ENCODE peak calls at places on chromosomes 2 and 18, in six cellular contexts. One of them, this sample, is unnamed.

GRCh38 chr2:178395295-178395694 is 55.7 kb downstream of the PRKRA start:
- DNase-seq in thoracic aorta: no peak
- DNase-seq in lung: no peak
- DNase-seq in kidney: no peak
- DNase-seq in adrenal gland: no peak
- DNase-seq in heart left ventricle: no peak
- DNase-seq in this sample: no peak

GRCh38 chr2:238744951-238745350 is 102.9 kb upstream of the TWIST2 start:
- DNase-seq in kidney: no peak
- DNase-seq in heart left ventricle: no peak
- DNase-seq in thoracic aorta: no peak
- DNase-seq in adrenal gland: no peak
- DNase-seq in lung: peak; percentile 20
- DNase-seq in this sample: no peak

GRCh38 chr2:67455219-67456142 is 58.3 kb downstream of the ETAA1 start:
- DNase-seq in heart left ventricle: no peak
- DNase-seq in thoracic aorta: no peak
- DNase-seq in kidney: no peak
- DNase-seq in adrenal gland: no peak
- DNase-seq in lung: no peak
- DNase-seq in this sample: no peak

GRCh38 chr2:24409700-24410556 is 49.6 kb upstream of the ITSN2 start:
- DNase-seq in adrenal gland: peak; percentile 28
- DNase-seq in lung: peak; percentile 29
- DNase-seq in kidney: no peak
- DNase-seq in heart left ventricle: no peak
- DNase-seq in thoracic aorta: no peak
- DNase-seq in this sample: peak; percentile 39

GRCh38 chr2:229176136-229176535 is 95.0 kb downstream of the PID1 start:
- DNase-seq in heart left ventricle: no peak
- DNase-seq in thoracic aorta: no peak
- DNase-seq in adrenal gland: no peak
- DNase-seq in kidney: no peak
- DNase-seq in lung: no peak
- DNase-seq in this sample: no peak

GRCh38 chr2:65366595-65367125 is 65.7 kb downstream of the SPRED2 start:
- DNase-seq in adrenal gland: peak; percentile 42
- DNase-seq in thoracic aorta: peak; percentile 23
- DNase-seq in heart left ventricle: no peak
- DNase-seq in lung: peak; percentile 44
- DNase-seq in kidney: no peak
- DNase-seq in this sample: peak; percentile 77

GRCh38 chr2:192578780-192579179 is 384.0 kb upstream of the TMEFF2 start:
- DNase-seq in adrenal gland: no peak
- DNase-seq in kidney: no peak
- DNase-seq in heart left ventricle: no peak
- DNase-seq in lung: no peak
- DNase-seq in thoracic aorta: no peak
- DNase-seq in this sample: no peak

GRCh38 chr2:191748050-191748449 is 70.1 kb downstream of the NABP1 start:
- DNase-seq in thoracic aorta: no peak
- DNase-seq in adrenal gland: no peak
- DNase-seq in lung: no peak
- DNase-seq in kidney: no peak
- DNase-seq in heart left ventricle: no peak
- DNase-seq in this sample: no peak

GRCh38 chr2:10252202-10252601 is 50.5 kb upstream of the HPCAL1 start:
- DNase-seq in thoracic aorta: no peak
- DNase-seq in heart left ventricle: no peak
- DNase-seq in adrenal gland: no peak
- DNase-seq in lung: no peak
- DNase-seq in kidney: no peak
- DNase-seq in this sample: no peak

GRCh38 chr2:218743072-218743471 is 32.4 kb downstream of the TTLL4 start:
- DNase-seq in lung: no peak
- DNase-seq in heart left ventricle: no peak
- DNase-seq in kidney: no peak
- DNase-seq in thoracic aorta: no peak
- DNase-seq in adrenal gland: no peak
- DNase-seq in this sample: no peak

GRCh38 chr2:201900362-201900761 is 94.0 kb downstream of the CDK15 start:
- DNase-seq in kidney: no peak
- DNase-seq in lung: no peak
- DNase-seq in heart left ventricle: no peak
- DNase-seq in adrenal gland: no peak
- DNase-seq in thoracic aorta: no peak
- DNase-seq in this sample: no peak

GRCh38 chr2:88870267-88870839 is 178.9 kb downstream of the RPIA start:
- DNase-seq in kidney: no peak
- DNase-seq in heart left ventricle: no peak
- DNase-seq in adrenal gland: no peak
- DNase-seq in lung: no peak
- DNase-seq in thoracic aorta: no peak
- DNase-seq in this sample: no peak

GRCh38 chr18:68660355-68661183 is 54.3 kb downstream of the TMX3 start:
- DNase-seq in adrenal gland: no peak
- DNase-seq in lung: no peak
- DNase-seq in kidney: no peak
- DNase-seq in heart left ventricle: no peak
- DNase-seq in thoracic aorta: no peak
- DNase-seq in this sample: no peak

GRCh38 chr2:217714268-217714643 is 288.5 kb downstream of the TNS1 start:
- DNase-seq in thoracic aorta: peak; percentile 23
- DNase-seq in adrenal gland: peak; percentile 81
- DNase-seq in lung: no peak
- DNase-seq in heart left ventricle: peak; percentile 74
- DNase-seq in kidney: peak; percentile 91
- DNase-seq in this sample: no peak

GRCh38 chr18:14974088-14974487 is 226.1 kb downstream of the ANKRD30B start:
- DNase-seq in heart left ventricle: no peak
- DNase-seq in kidney: no peak
- DNase-seq in adrenal gland: no peak
- DNase-seq in thoracic aorta: no peak
- DNase-seq in lung: no peak
- DNase-seq in this sample: no peak

GRCh38 chr2:195252018-195252417 is 405.0 kb upstream of the SLC39A10 start:
- DNase-seq in adrenal gland: no peak
- DNase-seq in kidney: no peak
- DNase-seq in lung: no peak
- DNase-seq in heart left ventricle: no peak
- DNase-seq in thoracic aorta: no peak
- DNase-seq in this sample: no peak

GRCh38 chr2:188032306-188032705 is 259.4 kb upstream of the GULP1 start:
- DNase-seq in heart left ventricle: no peak
- DNase-seq in kidney: no peak
- DNase-seq in thoracic aorta: no peak
- DNase-seq in lung: no peak
- DNase-seq in adrenal gland: no peak
- DNase-seq in this sample: no peak

GRCh38 chr2:156955701-156956100 is 301.8 kb upstream of the GALNT5 start:
- DNase-seq in heart left ventricle: no peak
- DNase-seq in lung: no peak
- DNase-seq in kidney: no peak
- DNase-seq in adrenal gland: no peak
- DNase-seq in thoracic aorta: no peak
- DNase-seq in this sample: no peak

GRCh38 chr18:70363861-70364260 is 75.0 kb downstream of the SOCS6 start:
- DNase-seq in lung: no peak
- DNase-seq in heart left ventricle: no peak
- DNase-seq in adrenal gland: no peak
- DNase-seq in kidney: no peak
- DNase-seq in thoracic aorta: no peak
- DNase-seq in this sample: no peak

GRCh38 chr2:130720036-130720435 is 8.8 kb upstream of the GPR148 start:
- DNase-seq in kidney: no peak
- DNase-seq in adrenal gland: no peak
- DNase-seq in lung: no peak
- DNase-seq in heart left ventricle: no peak
- DNase-seq in thoracic aorta: no peak
- DNase-seq in this sample: no peak

GRCh38 chr2:232137346-232137745 is 175.8 kb downstream of the DIS3L2 start:
- DNase-seq in heart left ventricle: no peak
- DNase-seq in adrenal gland: no peak
- DNase-seq in kidney: no peak
- DNase-seq in lung: no peak
- DNase-seq in thoracic aorta: no peak
- DNase-seq in this sample: no peak

GRCh38 chr2:204472375-204472774 is 72.9 kb upstream of the PARD3B start:
- DNase-seq in lung: no peak
- DNase-seq in adrenal gland: no peak
- DNase-seq in thoracic aorta: no peak
- DNase-seq in kidney: no peak
- DNase-seq in heart left ventricle: no peak
- DNase-seq in this sample: no peak

GRCh38 chr2:6310186-6310909 is 555.4 kb downstream of the CMPK2 start:
- DNase-seq in thoracic aorta: no peak
- DNase-seq in lung: no peak
- DNase-seq in heart left ventricle: no peak
- DNase-seq in kidney: peak; percentile 18
- DNase-seq in adrenal gland: no peak
- DNase-seq in this sample: no peak

DNA sequence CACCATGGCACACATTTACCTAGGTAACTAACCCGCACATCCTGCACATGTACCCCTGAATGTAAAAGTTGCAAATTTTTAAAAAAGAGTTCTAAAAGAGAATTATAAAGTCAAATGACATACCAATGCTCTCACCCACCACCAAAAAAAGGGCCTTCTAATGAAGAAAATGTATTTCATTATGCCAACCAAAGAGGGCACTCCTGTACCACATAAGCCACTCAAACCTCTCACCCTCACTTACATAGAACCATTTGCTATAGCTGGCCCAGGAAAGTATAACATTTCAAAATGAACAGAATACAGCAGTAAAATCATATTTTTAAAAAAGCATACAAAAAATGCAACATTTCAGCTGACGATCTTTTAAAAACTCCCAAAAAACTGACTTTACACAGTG is 241.5 kb upstream of the PKDCC start:
- DNase-seq in adrenal gland: no peak
- DNase-seq in thoracic aorta: no peak
- DNase-seq in heart left ventricle: no peak
- DNase-seq in lung: no peak
- DNase-seq in kidney: no peak
- DNase-seq in this sample: no peak
- TF ChIP-seq CTCF in adrenal gland: no peak
- TF ChIP-seq CTCF in thoracic aorta: no peak
- TF ChIP-seq CTCF in heart left ventricle: no peak
- TF ChIP-seq CTCF in lung: no peak
- TF ChIP-seq CTCF in kidney: peak; percentile 14
- TF ChIP-seq CTCF in this sample: no peak

GRCh38 chr18:63317556-63317946 is 2.0 kb downstream of the BCL2 start:
- DNase-seq in lung: no peak
- DNase-seq in adrenal gland: no peak
- DNase-seq in thoracic aorta: no peak
- DNase-seq in heart left ventricle: no peak
- DNase-seq in kidney: no peak
- DNase-seq in this sample: no peak
- H3K27ac ChIP-seq in lung: no peak overlapping the region
- H3K27ac ChIP-seq in adrenal gland: no peak overlapping the region
- H3K27ac ChIP-seq in thoracic aorta: peak overlapping the region; percentile 36
- H3K27ac ChIP-seq in heart left ventricle: peak overlapping the region; percentile 14
- H3K27ac ChIP-seq in kidney: peak overlapping the region; percentile 25
- H3K27ac ChIP-seq in this sample: peak overlapping the region; percentile 66

DNA sequence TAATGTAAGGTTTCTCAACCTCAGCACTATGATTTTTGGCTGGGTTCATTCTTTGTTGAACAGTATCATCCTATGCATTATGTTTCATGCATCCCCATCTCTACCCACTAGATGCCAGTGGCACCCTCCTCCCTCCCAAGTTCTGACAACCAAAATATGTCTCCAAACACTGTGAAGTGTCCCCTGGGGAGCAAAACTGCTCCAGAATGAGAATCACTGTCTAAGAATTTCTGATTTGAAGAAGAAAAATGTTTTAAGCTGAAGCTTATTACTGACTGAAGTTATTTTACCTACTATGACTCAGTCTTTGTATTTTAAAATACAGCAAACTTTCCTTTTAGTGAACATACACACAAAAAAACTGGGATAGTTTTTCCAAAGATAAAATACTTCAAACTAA is 3.4 kb downstream of the THADA start:
- DNase-seq in adrenal gland: no peak
- DNase-seq in lung: no peak
- DNase-seq in kidney: no peak
- DNase-seq in heart left ventricle: no peak
- DNase-seq in thoracic aorta: no peak
- DNase-seq in this sample: no peak
- TF ChIP-seq CTCF in adrenal gland: no peak
- TF ChIP-seq CTCF in lung: no peak
- TF ChIP-seq CTCF in kidney: no peak
- TF ChIP-seq CTCF in heart left ventricle: no peak
- TF ChIP-seq CTCF in thoracic aorta: no peak
- TF ChIP-seq CTCF in this sample: no peak

GRCh38 chr2:162839419-162839818 is 852 bp upstream of the KCNH7 start:
- DNase-seq in lung: no peak
- DNase-seq in thoracic aorta: no peak
- DNase-seq in adrenal gland: no peak
- DNase-seq in kidney: no peak
- DNase-seq in heart left ventricle: no peak
- DNase-seq in this sample: no peak
- H3K27ac ChIP-seq in lung: no peak overlapping the region
- H3K27ac ChIP-seq in thoracic aorta: no peak overlapping the region
- H3K27ac ChIP-seq in adrenal gland: no peak overlapping the region
- H3K27ac ChIP-seq in kidney: no peak overlapping the region
- H3K27ac ChIP-seq in heart left ventricle: no peak overlapping the region
- H3K27ac ChIP-seq in this sample: no peak overlapping the region

GRCh38 chr2:240856151-240856980 is 12.3 kb upstream of the AGXT start:
- DNase-seq in adrenal gland: no peak
- DNase-seq in lung: no peak
- DNase-seq in heart left ventricle: no peak
- DNase-seq in kidney: peak; percentile 72
- DNase-seq in thoracic aorta: no peak
- DNase-seq in this sample: no peak
- TF ChIP-seq CTCF in adrenal gland: no peak
- TF ChIP-seq CTCF in lung: no peak
- TF ChIP-seq CTCF in heart left ventricle: no peak
- TF ChIP-seq CTCF in kidney: no peak
- TF ChIP-seq CTCF in thoracic aorta: no peak
- TF ChIP-seq CTCF in this sample: no peak

GRCh38 chr2:208315081-208315788 is 49.2 kb downstream of the PIKFYVE start:
- DNase-seq in lung: no peak
- DNase-seq in kidney: no peak
- DNase-seq in thoracic aorta: no peak
- DNase-seq in adrenal gland: peak; percentile 74
- DNase-seq in heart left ventricle: no peak
- DNase-seq in this sample: no peak

GRCh38 chr2:208320686-208321085 is 54.6 kb downstream of the PIKFYVE start:
- DNase-seq in heart left ventricle: peak; percentile 56
- DNase-seq in adrenal gland: peak; percentile 13
- DNase-seq in lung: no peak
- DNase-seq in kidney: no peak
- DNase-seq in thoracic aorta: no peak
- DNase-seq in this sample: no peak

GRCh38 chr2:208319403-208319802 is 53.3 kb downstream of the PIKFYVE start:
- DNase-seq in adrenal gland: peak; percentile 23
- DNase-seq in thoracic aorta: no peak
- DNase-seq in heart left ventricle: no peak
- DNase-seq in kidney: no peak
- DNase-seq in lung: no peak
- DNase-seq in this sample: no peak

GRCh38 chr2:208318127-208318526 is 52.1 kb downstream of the PIKFYVE start:
- DNase-seq in adrenal gland: no peak
- DNase-seq in kidney: no peak
- DNase-seq in thoracic aorta: no peak
- DNase-seq in lung: no peak
- DNase-seq in heart left ventricle: no peak
- DNase-seq in this sample: no peak
- H3K27ac ChIP-seq in adrenal gland: no peak overlapping the region
- H3K27ac ChIP-seq in kidney: no peak overlapping the region
- H3K27ac ChIP-seq in thoracic aorta: peak overlapping the region; percentile 92
- H3K27ac ChIP-seq in lung: no peak overlapping the region
- H3K27ac ChIP-seq in heart left ventricle: no peak overlapping the region
- H3K27ac ChIP-seq in this sample: no peak overlapping the region